ENCODE peak calls at places on chromosomes 11 and 22, in four cellular contexts. D is GM23338, O is sigmoid colon, L is H1. T is an unnamed sample.

GRCh38 chr11:101254037-101254436 is 124.4 kb upstream of the PGR start:
- DNase-seq in O (no peak), D (no peak), L (no peak), T (no peak)

GRCh38 chr11:96227244-96227643 is 115.8 kb downstream of the MAML2 start:
- DNase-seq in L (no peak), O (no peak), D (no peak), T (no peak)

GRCh38 chr11:9386086-9386485 is 1.6 kb downstream of the IPO7 start:
- DNase-seq in L (no peak), D (no peak), O (no peak), T (no peak)

GRCh38 chr11:14312736-14313438 is 46.1 kb downstream of the RRAS2 start:
- DNase-seq in L (no peak), O (no peak), D (no peak), T (no peak)

GRCh38 chr22:21069375-21069774 is 23.6 kb downstream of the LRRC74B start:
- DNase-seq in D (no peak), L (no peak), O (no peak), T (no peak)

GRCh38 chr11:131662310-131662709 is 291.9 kb downstream of the NTM start:
- DNase-seq in O (no peak), L (no peak), D (no peak), T (no peak)

GRCh38 chr11:84091212-84091986 is 805.2 kb upstream of the CCDC90B start:
- DNase-seq in O (no peak), L (no peak), D (peak), T (no peak)

GRCh38 chr11:10499452-10500262 is 41.3 kb downstream of the RNF141 start:
- DNase-seq in O (no peak), L (no peak), D (no peak), T (no peak)

GRCh38 chr22:44483878-44484277 is 14.2 kb downstream of the RTL6 start:
- DNase-seq in O (no peak), L (no peak), D (no peak), T (no peak)

GRCh38 chr22:19046719-19047609 is 75.2 kb downstream of the DGCR2 start:
- DNase-seq in D (no peak), L (no peak), O (no peak), T (peak)

GRCh38 chr11:66639066-66639813 is 737 bp downstream of the RBM4 start:
- DNase-seq in L (no peak), D (peak), O (peak), T (no peak)

GRCh38 chr11:2520736-2521035 is 75.9 kb downstream of the KCNQ1 start:
- DNase-seq in D (no peak), O (peak), L (no peak), T (no peak)

GRCh38 chr11:129259950-129260349 is 67.8 kb upstream of the ARHGAP32 start:
- DNase-seq in O (no peak), L (no peak), D (no peak), T (no peak)

GRCh38 chr11:71946144-71946571 is 17.3 kb downstream of the RNF121 start:
- DNase-seq in L (no peak), D (no peak), O (no peak), T (no peak)

DNA sequence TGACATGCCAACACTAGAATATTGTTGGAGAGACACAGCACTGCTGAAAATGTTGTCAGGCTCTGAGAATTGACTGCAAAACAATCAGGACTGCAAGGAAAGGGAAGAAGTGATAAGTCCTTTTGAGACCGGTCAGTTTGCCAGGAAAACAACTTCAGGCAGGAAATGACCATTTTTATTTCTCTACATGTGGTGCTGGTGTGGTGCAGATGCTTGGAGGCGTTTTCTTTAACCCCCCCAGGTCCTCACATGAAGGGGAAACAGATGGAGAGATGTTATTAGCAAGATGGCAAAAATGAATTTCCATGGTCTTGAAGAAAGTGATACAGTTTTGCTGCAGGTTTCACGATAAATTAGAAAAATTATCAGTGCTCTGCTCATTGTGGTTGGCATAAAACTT is 5.7 kb downstream of the AP2A2 start:
- DNase-seq in L (no peak), O (no peak), D (no peak), T (no peak)
- TF ChIP-seq POLR2AphosphoS5 in L (no peak), O (no peak), D (no peak), T (peak)

GRCh38 chr22:28245579-28246224 is 326.6 kb upstream of the PITPNB start:
- DNase-seq in O (no peak), D (no peak), L (no peak), T (no peak)
- H3K4me3 ChIP-seq in O (no peak), D (no peak), L (no peak), T (no peak)

DNA sequence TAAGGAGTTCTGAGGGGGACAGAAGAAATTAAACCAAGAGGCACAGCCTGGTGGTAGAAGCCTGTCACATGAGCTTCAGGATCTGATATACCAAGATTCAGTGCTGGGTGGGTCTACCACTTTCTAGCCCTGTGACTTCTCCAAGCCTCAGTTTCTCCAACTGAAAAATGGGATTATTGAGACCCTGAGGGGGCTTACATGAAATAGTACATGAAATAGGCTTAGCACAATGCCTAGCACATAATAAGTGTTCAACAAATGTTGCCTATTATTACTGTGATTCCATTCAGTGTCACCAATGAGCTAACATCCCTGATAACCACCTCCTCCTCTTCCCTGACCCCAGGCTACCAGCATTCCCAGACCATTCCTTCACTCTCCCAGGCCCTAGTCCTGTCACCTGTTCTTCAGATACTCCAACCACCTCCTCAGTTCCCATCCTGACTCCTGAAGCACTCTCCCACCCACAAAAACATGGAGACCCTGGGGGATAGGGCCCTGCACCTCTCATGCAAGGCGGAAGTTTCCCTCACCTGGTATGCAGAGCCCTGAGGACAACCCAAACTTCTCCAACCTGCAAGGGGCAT is 1.8 kb downstream of the TNKS1BP1 start:
- DNase-seq in D (no peak), L (no peak), O (peak), T (no peak)
- TF ChIP-seq CTCF in D (no peak), L (no peak), O (no peak), T (no peak)

GRCh38 chr11:69044111-69045013 is 4.4 kb upstream of the TPCN2 start:
- DNase-seq in D (peak), L (peak), O (peak), T (peak)
- TF ChIP-seq POLR2AphosphoS5 in D (no peak), L (no peak), O (peak), T (peak)

DNA sequence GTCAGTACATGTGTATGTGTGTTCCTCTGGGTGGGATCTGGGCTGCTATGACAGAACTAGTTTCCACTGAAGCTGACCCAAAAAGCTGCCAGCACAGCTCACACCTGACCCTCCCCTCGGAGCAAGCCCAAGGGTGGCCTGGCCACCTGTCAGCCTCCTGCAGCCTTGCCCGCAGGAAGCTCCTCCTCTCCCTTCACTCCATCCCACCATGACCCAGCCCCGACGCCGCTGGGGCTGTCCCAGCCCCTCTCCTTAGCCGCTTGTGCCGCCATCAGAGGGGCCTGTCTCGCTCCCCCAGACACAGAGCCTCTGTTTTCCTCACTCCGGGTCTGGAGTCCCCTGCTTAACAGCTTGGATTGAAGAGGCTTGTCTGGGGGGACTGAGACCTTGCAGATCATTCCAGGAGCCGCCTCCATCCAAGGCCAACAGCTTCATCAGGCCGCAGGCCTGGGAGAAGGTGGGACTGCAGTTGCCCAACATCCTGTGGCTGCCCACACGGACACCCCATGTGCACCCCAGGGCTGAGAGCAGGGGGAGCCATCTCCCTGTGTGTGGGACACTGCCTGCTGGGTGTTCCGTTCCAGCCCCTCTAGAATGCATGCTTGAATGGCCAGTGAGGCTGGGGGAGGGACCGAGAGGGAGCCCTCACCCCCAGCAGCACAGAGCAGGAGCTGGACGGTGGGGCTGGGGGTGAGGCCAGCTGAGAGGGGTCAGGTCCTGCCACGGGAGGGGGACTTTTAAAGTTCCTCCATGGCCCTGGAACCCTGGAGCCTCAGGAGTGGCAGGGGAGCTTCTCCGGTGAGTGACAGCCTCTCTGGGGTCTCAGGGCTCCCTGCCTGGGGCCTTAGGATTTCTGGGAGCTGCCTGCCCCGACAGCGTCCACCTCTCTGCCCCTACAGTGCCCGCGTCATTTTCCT is 696 bp downstream of the MRGPRF start:
- DNase-seq in D (peak), L (peak), O (peak), T (peak)
- H3K4me3 ChIP-seq in D (peak), L (peak), O (peak), T (peak)

GRCh38 chr11:126512741-126513715 is 157.5 kb downstream of the ST3GAL4 start:
- DNase-seq in L (no peak), D (no peak), O (peak), T (peak)

GRCh38 chr11:126512251-126512650 is 156.8 kb downstream of the ST3GAL4 start:
- DNase-seq in D (no peak), O (peak), L (no peak), T (peak)

GRCh38 chr11:126514061-126514713 is 158.7 kb downstream of the ST3GAL4 start:
- DNase-seq in O (peak), D (no peak), L (no peak), T (peak)

GRCh38 chr11:126510621-126511370 is 155.3 kb downstream of the ST3GAL4 start:
- DNase-seq in L (no peak), O (peak), D (no peak), T (peak)

DNA sequence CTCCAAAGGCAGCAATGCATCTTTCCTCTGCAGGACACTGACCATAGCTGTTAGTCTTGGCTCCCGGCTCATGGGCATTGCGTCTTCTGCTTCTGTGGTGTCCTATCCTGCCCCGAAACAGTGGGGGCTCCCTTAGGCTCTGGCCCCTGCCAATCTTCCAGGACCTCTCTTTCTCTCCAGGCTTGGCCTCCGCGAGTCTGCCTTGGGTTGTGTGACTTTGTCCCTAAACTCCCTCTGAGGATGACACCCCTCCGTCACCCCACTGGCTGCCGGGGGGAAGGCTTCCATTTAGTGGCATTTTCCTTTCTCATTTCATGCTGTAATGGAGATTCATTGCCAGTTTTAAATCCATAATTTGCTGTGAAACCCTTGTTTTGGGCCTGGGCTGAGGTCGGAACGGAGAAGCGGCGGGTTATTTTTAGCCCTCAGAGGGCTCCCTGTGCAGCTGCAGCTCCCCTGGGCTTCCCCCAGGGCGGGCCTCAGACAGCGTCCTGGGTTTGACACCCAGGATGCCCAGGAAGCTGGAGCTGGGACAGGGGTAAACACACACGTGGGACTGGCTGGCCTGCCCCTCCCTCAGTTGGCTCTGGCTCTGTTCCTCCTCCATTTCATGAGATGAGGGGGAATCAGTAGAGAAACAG is 156.1 kb downstream of the ST3GAL4 start:
- DNase-seq in L (no peak), D (no peak), O (peak), T (peak)
- TF ChIP-seq CTCF in L (no peak), D (no peak), O (no peak), T (no peak)

DNA sequence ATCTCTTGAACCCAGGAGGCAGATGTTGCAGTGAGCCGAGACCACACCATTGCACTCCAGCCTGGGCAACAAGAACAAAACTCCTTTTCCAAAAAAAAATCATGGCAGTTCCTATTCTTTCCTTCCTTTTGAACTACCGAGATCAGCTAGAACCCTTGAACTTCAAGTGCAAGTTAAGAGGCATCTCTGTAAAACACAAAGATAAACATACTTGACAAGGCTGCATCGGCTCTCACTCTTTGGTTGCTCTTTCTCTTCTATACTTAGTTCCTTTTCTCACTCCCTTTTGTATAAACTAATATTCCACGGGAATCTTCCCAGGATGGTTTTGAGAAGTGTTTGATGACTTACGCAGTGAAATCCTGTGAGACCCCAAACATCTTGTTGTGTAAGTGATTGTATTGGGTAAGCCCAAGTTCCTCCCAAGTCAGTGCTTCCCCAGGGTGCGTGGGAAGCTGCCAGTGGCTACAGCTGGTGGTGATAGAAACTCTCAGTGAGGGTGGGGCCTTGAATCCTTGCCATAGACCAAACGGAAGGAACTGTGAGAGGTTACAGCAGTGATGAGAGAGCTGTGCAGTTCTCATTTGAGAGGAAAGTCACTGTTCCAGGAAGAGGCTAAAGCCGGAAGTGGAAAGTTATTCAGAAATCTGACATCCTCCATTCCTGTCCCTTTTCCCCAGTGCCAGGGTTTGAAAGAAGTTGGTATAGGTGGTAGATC is 24.1 kb upstream of the CDC42EP2 start:
- DNase-seq in L (no peak), D (no peak), O (peak), T (peak)
- TF ChIP-seq POLR2AphosphoS5 in L (no peak), D (no peak), O (peak), T (no peak)

GRCh38 chr11:794766-795637 is 3.1 kb downstream of the SLC25A22 start:
- DNase-seq in O (no peak), D (no peak), L (no peak), T (peak)
- H3K4me3 ChIP-seq in O (peak), D (no peak), L (no peak), T (no peak)